ENCODE peak calls at places on chromosomes 11 and 22, in six cellular contexts. T is tibial artery, S is WERI-Rb-1, Z is adrenal gland, F is endothelial cell of umbilical vein, G is brain microvascular endothelial cell. Y is an unnamed sample.

GRCh38 chr22:48952256-48953102 is 875.2 kb downstream of the BRD1 start:
- DNase-seq in S (no peak), T (peak), F (no peak), G (no peak), Z (no peak), Y (no peak)

GRCh38 chr22:35367331-35367886 is 13.5 kb upstream of the HMOX1 start:
- DNase-seq in F (no peak), Z (no peak), G (no peak), S (peak), T (no peak), Y (no peak)

GRCh38 chr11:68928481-68928880 is 24.8 kb downstream of the IGHMBP2 start:
- DNase-seq in S (no peak), F (no peak), G (no peak), T (no peak), Z (no peak), Y (no peak)

GRCh38 chr11:133311230-133311629 is 221.1 kb downstream of the OPCML start:
- DNase-seq in G (no peak), S (no peak), T (no peak), F (no peak), Z (no peak), Y (no peak)

GRCh38 chr11:95295382-95295781 is 64.4 kb upstream of the SESN3 start:
- DNase-seq in T (no peak), G (no peak), F (no peak), S (no peak), Z (no peak), Y (no peak)

GRCh38 chr11:131748146-131749050 is 378.0 kb downstream of the NTM start:
- DNase-seq in G (peak), T (peak), F (peak), Z (peak), S (peak), Y (no peak)

GRCh38 chr22:24809331-24809730 is 3.3 kb downstream of the SGSM1 start:
- DNase-seq in T (no peak), Z (peak), S (no peak), F (no peak), G (no peak), Y (no peak)

GRCh38 chr11:17531818-17532131 is 12.4 kb downstream of the USH1C start:
- DNase-seq in T (no peak), F (no peak), S (no peak), G (peak), Z (no peak), Y (no peak)

GRCh38 chr11:109808569-109808968 is 284.6 kb upstream of the ZC3H12C start:
- DNase-seq in Z (no peak), S (no peak), F (peak), G (peak), T (no peak), Y (no peak)

GRCh38 chr11:2838091-2838490 is 47.5 kb downstream of the CDKN1C start:
- DNase-seq in F (no peak), T (no peak), G (no peak), Z (no peak), S (no peak), Y (no peak)

GRCh38 chr11:66045177-66045639 is 3.8 kb downstream of the GAL3ST3 start:
- DNase-seq in F (peak), G (peak), S (peak), T (peak), Z (peak), Y (no peak)

GRCh38 chr22:48555606-48556005 is 1272.1 kb downstream of the BRD1 start:
- DNase-seq in Z (no peak), T (no peak), S (no peak), G (no peak), F (no peak), Y (no peak)

GRCh38 chr11:13644997-13645667 is 23.3 kb upstream of the FAR1 start:
- DNase-seq in F (peak), S (no peak), T (no peak), Z (no peak), G (no peak), Y (no peak)

GRCh38 chr22:42080287-42080686 is 787 bp downstream of the SMDT1 start:
- DNase-seq in T (no peak), G (peak), Z (peak), F (peak), S (no peak), Y (no peak)

GRCh38 chr11:44145011-44145777 is 49.7 kb downstream of the EXT2 start:
- DNase-seq in Z (no peak), T (no peak), F (no peak), G (no peak), S (no peak), Y (no peak)

GRCh38 chr11:113106507-113106906 is 145.3 kb downstream of the NCAM1 start:
- DNase-seq in T (no peak), Z (no peak), F (no peak), G (peak), S (no peak), Y (no peak)

GRCh38 chr11:65539401-65540289 is 14.8 kb downstream of the SCYL1 start:
- DNase-seq in Z (no peak), G (no peak), S (no peak), T (no peak), F (no peak), Y (no peak)

GRCh38 chr22:46723882-46724281 is 14.2 kb downstream of the CERK start:
- DNase-seq in T (no peak), Z (no peak), G (no peak), S (no peak), F (no peak), Y (no peak)

GRCh38 chr11:34176980-34177319 is 71.5 kb downstream of the NAT10 start:
- DNase-seq in G (no peak), Z (no peak), T (no peak), F (no peak), S (no peak), Y (no peak)

GRCh38 chr11:111573821-111574249 is 28.4 kb upstream of the SIK2 start:
- DNase-seq in S (no peak), F (no peak), G (peak), T (no peak), Z (no peak), Y (no peak)

GRCh38 chr11:111557425-111558111 is 17.0 kb downstream of the LAYN start:
- DNase-seq in T (no peak), S (no peak), F (no peak), G (peak), Z (no peak), Y (no peak)

GRCh38 chr22:46984751-46985506 is 222.5 kb downstream of the TBC1D22A start:
- DNase-seq in T (no peak), F (peak), G (peak), S (no peak), Z (no peak), Y (no peak)

GRCh38 chr22:37206841-37207821 is 5.1 kb downstream of the SSTR3 start:
- DNase-seq in T (peak), Z (no peak), S (no peak), G (no peak), F (no peak), Y (no peak)

GRCh38 chr11:93704237-93704636 is 37.1 kb downstream of the TAF1D start:
- DNase-seq in G (no peak), S (no peak), T (no peak), Z (no peak), F (no peak), Y (no peak)

GRCh38 chr22:36384766-36385400 is 2.9 kb downstream of the MYH9 start:
- DNase-seq in S (no peak), T (no peak), G (no peak), Z (no peak), F (peak), Y (no peak)

GRCh38 chr11:87422566-87422965 is 384.8 kb downstream of the TMEM135 start:
- DNase-seq in F (no peak), G (no peak), S (no peak), Z (no peak), T (no peak), Y (no peak)

GRCh38 chr22:45604239-45604711 is 67.4 kb upstream of the ATXN10 start:
- DNase-seq in T (peak), Z (peak), G (peak), F (no peak), S (no peak), Y (no peak)

GRCh38 chr11:72864692-72865655 is 50.8 kb downstream of the ATG16L2 start:
- DNase-seq in Z (no peak), S (no peak), G (peak), T (no peak), F (peak), Y (no peak)

GRCh38 chr11:1928038-1928890 is 8.8 kb downstream of the TNNT3 start:
- DNase-seq in S (peak), T (no peak), Z (no peak), G (no peak), F (no peak), Y (no peak)

GRCh38 chr11:58567889-58568512 is 7.7 kb downstream of the LPXN start:
- DNase-seq in T (no peak), G (peak), F (peak), Z (peak), S (peak), Y (no peak)

GRCh38 chr11:34654491-34655334 is 33.8 kb downstream of the EHF start:
- DNase-seq in S (no peak), Z (peak), T (peak), G (peak), F (no peak), Y (no peak)

GRCh38 chr11:2298131-2298794 is 3.5 kb downstream of the C11orf21 start:
- DNase-seq in F (no peak), G (no peak), T (no peak), Z (no peak), S (no peak), Y (no peak)

GRCh38 chr11:77776455-77776854 is 44.1 kb downstream of the RSF1 start:
- DNase-seq in G (no peak), S (no peak), T (no peak), Z (no peak), F (peak), Y (no peak)

GRCh38 chr11:103202048-103202651 is 92.9 kb downstream of the DYNC2H1 start:
- DNase-seq in S (no peak), Z (no peak), G (peak), T (no peak), F (peak), Y (no peak)

GRCh38 chr11:25927391-25927790 is 404.5 kb upstream of the ANO3 start:
- DNase-seq in T (no peak), Z (no peak), G (peak), S (no peak), F (no peak), Y (no peak)

GRCh38 chr11:2305140-2305861 is 3.5 kb downstream of the TSPAN32 start:
- DNase-seq in F (peak), Z (peak), S (peak), T (peak), G (peak), Y (peak)

GRCh38 chr11:113195728-113196127 is 118.7 kb upstream of the TTC12 start:
- DNase-seq in T (no peak), Z (no peak), F (no peak), S (no peak), G (no peak), Y (no peak)

GRCh38 chr22:40040927-40041326 is 46.2 kb downstream of the FAM83F start:
- DNase-seq in S (no peak), G (peak), Z (peak), T (peak), F (peak), Y (no peak)

GRCh38 chr11:75525433-75526191 is at the start of gene GDPD5:
- DNase-seq in T (peak), Z (peak), F (peak), S (peak), G (peak), Y (peak)
- TF ChIP-seq CTCF in T (peak), Z (peak), F (peak), S (peak), G (peak), Y (peak)

DNA sequence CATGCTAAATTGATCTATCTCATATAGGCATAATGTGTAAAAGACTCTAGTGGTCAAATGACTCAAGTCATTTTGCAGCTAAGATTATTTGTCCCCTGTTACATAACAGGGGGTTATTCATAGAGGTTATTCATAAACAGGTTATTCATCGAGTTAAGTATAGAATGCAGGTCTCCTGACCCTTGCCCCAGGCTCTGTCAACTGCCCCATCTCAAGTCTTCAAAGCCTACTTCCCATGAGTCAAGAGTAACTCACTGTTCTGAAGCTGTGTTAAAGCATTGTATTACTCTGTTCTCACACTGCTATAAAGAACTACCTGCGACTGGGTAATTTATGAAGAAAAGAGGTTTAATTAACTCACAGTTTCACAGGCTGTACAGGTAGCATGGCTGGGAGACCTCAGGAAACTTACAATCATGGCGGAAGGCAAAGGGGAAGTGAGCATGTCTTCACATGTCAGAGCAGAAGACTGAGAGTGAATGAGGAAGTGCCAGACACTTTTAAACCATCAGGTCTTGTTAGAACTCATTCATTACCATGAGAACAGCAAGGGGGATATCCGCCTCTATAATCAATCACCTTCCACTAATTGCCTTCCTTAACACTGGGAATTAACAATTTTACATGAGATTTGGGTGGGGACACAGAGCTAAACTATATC is 226.2 kb upstream of the BLID start:
- DNase-seq in T (no peak), S (no peak), Z (no peak), F (no peak), G (no peak), Y (no peak)
- H3K27ac ChIP-seq in T (no peak), S (no peak), Z (no peak), F (no peak), G (no peak), Y (peak)

DNA sequence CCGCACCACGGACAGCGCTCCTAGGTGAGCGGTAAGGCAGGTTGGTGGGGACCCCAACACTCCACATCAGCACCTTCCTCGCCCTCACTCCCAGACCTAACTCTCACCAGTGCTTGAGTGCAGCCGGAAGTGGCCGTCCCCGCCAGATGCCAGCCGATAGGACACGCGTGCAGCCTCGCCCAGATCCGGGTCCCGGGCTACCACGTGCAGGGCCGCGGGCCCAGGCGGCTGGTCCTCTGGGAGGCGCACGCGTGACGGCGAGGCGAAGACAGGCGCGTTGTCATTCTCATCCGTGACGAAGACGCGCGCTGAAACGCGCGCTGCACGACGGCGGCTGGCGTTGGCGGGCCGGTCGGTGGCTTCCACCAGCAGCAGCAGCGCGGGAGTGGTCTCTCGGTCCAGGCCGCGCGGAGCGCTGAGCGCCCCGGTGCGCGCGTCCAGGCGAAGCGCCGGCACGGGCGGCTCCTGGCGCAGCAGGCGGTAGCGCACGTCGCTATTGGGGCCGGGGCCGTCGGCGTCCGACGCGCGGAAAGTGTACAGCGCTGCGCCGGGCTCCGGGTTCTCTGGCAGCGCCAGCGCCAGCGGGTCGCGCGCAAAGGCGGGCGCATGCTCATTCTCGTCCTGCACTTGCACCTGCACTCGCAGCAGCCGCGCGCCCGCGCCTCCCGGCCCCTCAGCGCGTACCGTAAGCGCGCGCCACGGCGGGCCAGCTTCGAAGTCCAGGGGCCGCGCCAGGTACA is 10.8 kb upstream of the TPP1 start:
- DNase-seq in Z (no peak), T (no peak), G (no peak), S (no peak), F (no peak), Y (no peak)
- H3K4me3 ChIP-seq in Z (no peak), T (no peak), G (no peak), S (no peak), F (no peak), Y (no peak)

DNA sequence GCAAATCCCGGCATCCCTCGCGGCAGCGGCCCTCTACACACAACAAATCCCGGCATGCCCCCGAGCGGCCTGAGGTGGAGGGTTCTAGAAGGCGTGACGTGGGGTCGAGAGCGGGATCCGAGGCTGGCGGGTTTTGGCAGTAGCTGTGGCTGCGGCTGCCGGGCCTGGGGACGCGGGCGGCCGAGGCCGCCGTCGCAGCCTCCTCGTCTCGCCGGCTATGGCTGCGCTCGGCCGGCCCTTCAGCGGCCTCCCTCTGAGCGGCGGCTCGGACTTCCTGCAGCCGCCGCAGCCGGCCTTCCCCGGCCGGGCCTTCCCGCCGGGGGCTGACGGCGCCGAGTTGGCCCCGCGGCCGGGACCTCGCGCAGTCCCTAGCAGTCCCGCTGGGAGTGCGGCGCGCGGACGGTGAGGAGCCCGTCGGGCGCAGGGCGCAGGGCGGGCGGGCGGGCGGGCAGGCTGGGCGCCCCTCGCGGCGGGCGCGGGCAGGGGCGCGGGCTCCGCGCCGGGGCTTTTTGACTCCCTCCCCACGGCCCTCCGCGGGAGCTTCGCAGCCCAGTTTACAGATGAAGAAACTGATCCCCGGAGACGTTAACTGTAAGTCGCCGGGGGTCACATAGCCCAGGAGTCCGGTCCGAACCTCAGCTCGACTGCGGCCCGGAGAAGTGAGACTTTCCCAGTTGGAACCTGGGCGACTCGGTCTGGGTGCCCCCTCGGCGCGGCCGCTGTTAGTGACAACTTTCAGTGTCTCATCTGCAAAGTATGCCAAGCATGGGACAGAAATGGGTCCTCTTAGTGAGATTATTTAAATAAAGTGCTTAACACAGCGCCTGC is at the start of gene CCDC117:
- DNase-seq in S (peak), G (peak), Z (peak), F (peak), T (peak), Y (peak)
- TF ChIP-seq CTCF in S (peak), G (peak), Z (peak), F (peak), T (no peak), Y (peak)

DNA sequence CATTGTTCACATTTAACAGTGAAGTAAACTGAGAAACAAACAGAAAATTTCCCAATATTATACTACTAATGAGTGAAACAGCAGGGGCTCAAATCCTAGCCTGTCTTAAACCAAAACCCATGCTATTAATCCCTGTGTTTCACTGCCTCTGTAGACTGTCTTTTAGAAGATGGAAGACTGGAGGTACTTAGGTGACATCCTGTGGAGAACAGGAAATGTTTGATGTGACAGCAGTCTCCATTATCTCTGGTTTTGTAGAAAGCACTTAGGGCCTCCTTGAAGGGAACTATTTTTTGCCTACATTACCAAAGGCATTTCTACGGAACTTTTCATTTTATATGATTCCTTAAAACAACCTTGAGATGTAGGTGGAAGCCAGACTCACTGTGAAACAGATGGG is 288.1 kb upstream of the SORL1-AS1 start:
- DNase-seq in S (no peak), F (no peak), Z (no peak), G (no peak), T (no peak), Y (no peak)
- H3K27ac ChIP-seq in S (peak), F (no peak), Z (no peak), G (no peak), T (peak), Y (peak)

DNA sequence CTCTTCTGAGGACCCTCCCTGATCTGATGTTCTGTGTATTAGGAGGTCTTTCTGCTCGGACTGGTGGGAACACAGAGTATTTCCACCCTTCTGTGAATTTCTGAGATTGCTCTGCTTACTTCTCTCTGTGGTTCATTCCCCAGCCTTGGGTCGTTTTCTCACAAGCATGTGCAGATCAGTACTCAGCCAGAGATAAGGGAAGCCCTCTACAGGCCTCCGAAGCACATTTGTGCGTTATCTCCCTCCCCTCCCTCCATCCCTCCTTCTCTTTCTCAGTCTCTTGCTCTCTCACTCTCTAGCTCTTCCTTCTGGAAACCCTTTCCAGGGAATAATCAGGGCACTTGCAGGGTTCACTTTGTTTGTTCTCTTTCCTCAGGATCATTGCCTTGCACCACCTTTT is 35.2 kb upstream of the TUB start:
- DNase-seq in S (no peak), Z (no peak), T (no peak), G (no peak), F (no peak), Y (no peak)
- H3K4me3 ChIP-seq in S (no peak), Z (no peak), T (no peak), G (no peak), F (no peak), Y (no peak)

Y was measured in thoracic aorta.